ENCODE peak calls at places on chromosomes 7 and 10, in six cellular contexts. I, U, K, R, B and L are unnamed samples.

GRCh38 chr10:111275091-111275490 is 198.3 kb downstream of the ADRA2A start:
- DNase-seq in U (no peak), I (no peak), B (no peak), R (peak), K (no peak), L (no peak)

GRCh38 chr7:143120696-143121405 is 11.0 kb upstream of the PIP start:
- DNase-seq in U (no peak), I (no peak), B (no peak), K (no peak), R (no peak), L (no peak)

GRCh38 chr7:92135100-92135429 is 788 bp upstream of the CYP51A1 start:
- DNase-seq in U (no peak), K (no peak), B (peak), R (peak), I (no peak), L (no peak)

GRCh38 chr7:41010967-41011366 is 691.9 kb downstream of the INHBA start:
- DNase-seq in K (peak), U (no peak), I (no peak), R (no peak), B (no peak), L (no peak)

GRCh38 chr10:62015994-62016393 is 114.5 kb downstream of the ARID5B start:
- DNase-seq in B (no peak), R (no peak), U (no peak), I (no peak), K (no peak), L (no peak)

GRCh38 chr7:2905027-2905426 is 60.9 kb upstream of the GNA12 start:
- DNase-seq in B (no peak), I (no peak), K (no peak), R (no peak), U (no peak), L (no peak)

GRCh38 chr7:33563010-33563409 is 342.3 kb upstream of the BMPER start:
- DNase-seq in U (no peak), K (no peak), R (no peak), I (no peak), B (no peak), L (no peak)

GRCh38 chr7:156903232-156903909 is 10.4 kb upstream of the LMBR1 start:
- DNase-seq in B (no peak), I (no peak), U (no peak), K (no peak), R (peak), L (no peak)

GRCh38 chr10:111875760-111876159 is 307.8 kb downstream of the GPAM start:
- DNase-seq in I (no peak), U (no peak), R (no peak), K (no peak), B (no peak), L (no peak)

GRCh38 chr10:84352251-84352842 is 24.0 kb downstream of the CCSER2 start:
- DNase-seq in U (peak), I (no peak), K (no peak), B (peak), R (peak), L (no peak)

GRCh38 chr7:30278849-30279505 is 5.4 kb upstream of the ZNRF2 start:
- DNase-seq in I (no peak), R (no peak), K (no peak), U (no peak), B (no peak), L (no peak)

GRCh38 chr7:80443336-80443735 is 68.5 kb downstream of the GNAT3 start:
- DNase-seq in B (no peak), K (no peak), U (no peak), I (no peak), R (no peak), L (no peak)
- TF ChIP-seq CTCF in B (no peak), K (no peak), U (no peak), I (no peak), R (no peak), L (no peak)

GRCh38 chr10:5088703-5089261 is 5.4 kb upstream of the AKR1C3 start:
- DNase-seq in K (no peak), I (no peak), U (no peak), R (no peak), B (no peak), L (no peak)

GRCh38 chr10:5090551-5090950 is 3.7 kb upstream of the AKR1C3 start:
- DNase-seq in R (no peak), K (no peak), B (no peak), I (no peak), U (no peak), L (no peak)

GRCh38 chr10:5092375-5092774 is 1.8 kb upstream of the AKR1C3 start:
- DNase-seq in U (no peak), B (no peak), K (no peak), R (no peak), I (no peak), L (no peak)

GRCh38 chr10:5091196-5091595 is 3.0 kb upstream of the AKR1C3 start:
- DNase-seq in B (no peak), U (no peak), I (no peak), K (no peak), R (no peak), L (no peak)

GRCh38 chr10:5089869-5090268 is 4.3 kb upstream of the AKR1C3 start:
- DNase-seq in B (no peak), I (no peak), U (peak), K (no peak), R (no peak), L (no peak)
- TF ChIP-seq CTCF in B (no peak), I (peak), U (peak), K (peak), R (no peak), L (no peak)

GRCh38 chr10:48533951-48534720 is 70.7 kb downstream of the ARHGAP22 start:
- DNase-seq in R (no peak), B (no peak), U (no peak), K (peak), I (no peak), L (no peak)

GRCh38 chr10:48533540-48533939 is 71.3 kb downstream of the ARHGAP22 start:
- DNase-seq in K (no peak), I (no peak), U (no peak), B (no peak), R (no peak), L (no peak)

GRCh38 chr10:48536226-48536500 is 68.7 kb downstream of the ARHGAP22 start:
- DNase-seq in R (no peak), B (no peak), K (no peak), U (no peak), I (no peak), L (no peak)

GRCh38 chr10:48536916-48537890 is 67.7 kb downstream of the ARHGAP22 start:
- DNase-seq in K (no peak), R (no peak), I (no peak), B (no peak), U (no peak), L (no peak)

DNA sequence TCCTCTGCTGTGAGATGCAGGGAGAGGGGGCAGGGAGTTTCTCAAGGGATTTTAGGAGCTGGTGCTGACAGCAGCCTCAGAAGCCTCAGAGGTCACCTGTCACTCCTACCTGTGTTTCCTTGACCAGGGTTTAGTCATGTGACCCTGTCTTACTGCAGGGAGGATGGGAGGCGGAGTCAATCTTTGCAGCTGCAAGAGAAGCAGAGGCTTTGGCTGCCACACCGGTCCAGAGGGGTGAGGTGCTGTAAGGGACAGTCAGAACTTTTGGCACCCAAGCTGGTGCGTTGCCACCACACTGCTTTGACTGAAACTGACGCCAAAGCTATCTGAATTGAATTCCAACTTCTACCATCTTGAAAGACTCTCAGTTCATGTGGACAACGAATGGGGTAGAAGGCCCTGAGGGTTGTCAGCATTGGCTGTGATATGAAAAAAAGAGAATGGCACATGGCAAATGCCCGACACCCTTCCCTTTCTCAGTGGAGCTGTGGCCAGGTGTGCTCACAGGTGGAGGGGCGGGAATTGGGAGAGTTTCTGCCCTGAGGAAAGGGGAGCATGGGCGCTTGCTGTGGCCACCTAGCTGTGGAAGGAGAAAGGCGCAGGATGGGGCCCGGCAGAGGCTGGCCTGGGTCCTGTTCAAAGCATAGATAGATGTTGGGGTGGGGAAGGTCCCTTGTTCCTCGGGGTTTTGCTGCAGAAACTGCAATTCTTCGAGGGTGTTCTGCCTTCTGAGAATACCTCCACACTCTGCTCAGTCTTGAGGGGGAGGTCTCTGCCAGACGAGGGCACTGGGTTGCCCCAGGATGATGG is 69.3 kb downstream of the ARHGAP22 start:
- DNase-seq in B (no peak), I (no peak), U (no peak), K (no peak), R (no peak), L (no peak)
- TF ChIP-seq CTCF in B (no peak), I (no peak), U (peak), K (no peak), R (no peak), L (no peak)

GRCh38 chr7:150322833-150323681 is at the start of the genes ACTR3C and LRRC61:
- DNase-seq in U (peak), B (peak), K (no peak), I (no peak), R (peak), L (peak)
- TF ChIP-seq CTCF in U (peak), B (peak), K (no peak), I (no peak), R (peak), L (no peak)

GRCh38 chr10:71646051-71646450 is 73.5 kb downstream of the C10orf105 start:
- DNase-seq in R (no peak), B (no peak), I (no peak), K (no peak), U (no peak), L (no peak)

GRCh38 chr10:71648595-71649320 is 70.8 kb downstream of the C10orf105 start:
- DNase-seq in R (no peak), U (no peak), K (no peak), B (peak), I (no peak), L (no peak)

GRCh38 chr10:71646592-71647292 is 72.8 kb downstream of the C10orf105 start:
- DNase-seq in R (no peak), I (no peak), K (no peak), U (no peak), B (no peak), L (no peak)

GRCh38 chr10:71649631-71650030 is 69.9 kb downstream of the C10orf105 start:
- DNase-seq in B (no peak), K (no peak), I (no peak), U (no peak), R (no peak), L (no peak)

DNA sequence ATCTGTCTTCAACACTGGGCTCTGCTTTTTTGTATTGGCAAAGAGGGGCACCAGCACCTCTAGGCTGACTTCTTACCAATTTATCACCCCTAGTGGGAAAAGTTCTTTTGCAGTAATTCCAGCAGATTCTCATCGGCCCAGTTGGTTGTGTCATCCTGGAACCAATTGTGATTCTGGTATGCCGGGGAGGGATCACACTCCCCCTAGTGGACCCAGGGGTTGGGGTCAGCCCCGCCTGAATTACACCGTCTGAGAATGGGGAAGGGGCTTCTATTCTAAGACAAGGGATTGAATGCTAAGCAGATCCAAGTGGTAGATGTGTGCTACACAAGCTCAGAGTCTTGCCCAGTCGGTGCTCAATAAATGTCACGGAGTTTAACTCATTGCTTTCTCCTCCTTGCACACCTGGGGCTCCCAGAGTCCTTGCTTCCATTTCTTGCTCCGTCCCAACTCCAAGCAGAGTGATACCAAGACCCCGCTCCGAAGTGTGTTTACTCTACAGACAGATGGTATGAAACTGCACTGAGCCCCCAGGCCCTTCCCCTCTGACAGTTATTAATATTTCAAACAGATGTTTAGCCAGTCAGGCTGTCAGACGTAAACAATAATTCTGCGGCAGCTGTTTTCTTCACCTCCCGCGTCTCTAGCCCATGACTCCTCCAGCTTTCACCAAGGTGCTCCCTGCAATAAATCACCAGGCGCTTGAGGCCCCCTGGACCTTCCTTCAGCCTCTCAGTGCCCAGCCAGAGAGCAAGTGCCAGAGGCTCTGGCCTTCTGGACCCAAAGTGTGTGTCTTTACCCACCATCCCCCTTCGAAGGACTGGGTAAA is 71.8 kb downstream of the C10orf105 start:
- DNase-seq in K (no peak), B (no peak), U (no peak), I (no peak), R (no peak), L (no peak)
- TF ChIP-seq CTCF in K (peak), B (peak), U (peak), I (peak), R (no peak), L (no peak)